ENCODE peak calls at places on chromosomes 13 and 19, in eight cellular contexts. C is Calu3, V is psoas muscle, F is AG10803, B is left lung, U is K562, W is RWPE2, Z is GM10248. O is an unnamed sample.

GRCh38 chr19:35717665-35718344 is at the start of gene KMT2B:
- DNase-seq in F (peak; percentile 94), V (peak; percentile 98), B (peak; percentile 98), C (peak; percentile 99), U (peak; percentile 95), Z (peak; percentile 96), W (peak; percentile 97), O (no peak)

GRCh38 chr19:38744298-38744681 is at the start of gene CAPN12:
- DNase-seq in V (no peak), Z (no peak), C (no peak), U (no peak), B (no peak), F (no peak), W (no peak), O (peak; percentile 48)

GRCh38 chr13:58025821-58026220 is 394.3 kb downstream of the PCDH17 start:
- DNase-seq in W (no peak), F (no peak), Z (no peak), U (no peak), B (no peak), V (no peak), C (no peak), O (no peak)

GRCh38 chr19:50994129-50994528 is 7.3 kb downstream of the KLK8 start:
- DNase-seq in V (no peak), W (no peak), B (no peak), U (peak; percentile 70), F (no peak), Z (no peak), C (no peak), O (no peak)

GRCh38 chr19:53424968-53425597 is 6.7 kb upstream of the ZNF761 start:
- DNase-seq in B (peak; percentile 76), C (no peak), U (peak; percentile 71), Z (peak; percentile 44), F (peak; percentile 63), W (no peak), V (peak; percentile 82), O (no peak)

GRCh38 chr13:21287331-21287907 is 111.0 kb downstream of the MRPL57 start:
- DNase-seq in V (no peak), F (no peak), Z (no peak), U (no peak), B (peak; percentile 35), C (no peak), W (no peak), O (no peak)

GRCh38 chr13:113126265-113127150 is 3.9 kb downstream of the F10 start:
- DNase-seq in U (no peak), B (peak; percentile 18), F (no peak), C (no peak), V (no peak), Z (no peak), W (no peak), O (peak; percentile 81)

GRCh38 chr19:16822648-16823047 is 6.5 kb upstream of the SIN3B start:
- DNase-seq in Z (no peak), U (no peak), B (no peak), F (no peak), C (no peak), V (no peak), W (no peak), O (no peak)

GRCh38 chr13:96053003-96053703 is at the start of gene UGGT2:
- DNase-seq in F (peak; percentile 94), C (peak; percentile 80), V (peak; percentile 98), U (peak; percentile 92), B (peak; percentile 98), Z (peak; percentile 98), W (peak; percentile 93), O (peak; percentile 97)

GRCh38 chr13:74573654-74574053 is 439.4 kb upstream of the KLF12 start:
- DNase-seq in F (no peak), U (peak; percentile 4), W (no peak), Z (no peak), V (no peak), C (no peak), B (no peak), O (no peak)

GRCh38 chr13:82719987-82720386 is 1162.3 kb downstream of the SLITRK1 start:
- DNase-seq in U (no peak), Z (no peak), V (no peak), F (no peak), W (no peak), C (no peak), B (no peak), O (no peak)

GRCh38 chr19:1089891-1090290 is 5.3 kb downstream of the POLR2E start:
- DNase-seq in F (no peak), B (no peak), U (no peak), Z (no peak), W (peak; percentile 45), C (no peak), V (no peak), O (no peak)
- TF ChIP-seq CTCF in F (no peak), B (no peak), U (no peak), Z (no peak), W (no peak), C (no peak), V (no peak), O (no peak)

GRCh38 chr13:111521691-111522229 is 201.3 kb downstream of the TEX29 start:
- DNase-seq in C (no peak), V (no peak), W (no peak), B (peak; percentile 39), U (no peak), Z (no peak), F (no peak), O (peak; percentile 51)
- TF ChIP-seq CTCF in C (no peak), V (no peak), W (no peak), B (no peak), U (no peak), Z (no peak), F (no peak), O (no peak)

GRCh38 chr13:91699863-91700262 is 301.4 kb downstream of the GPC5 start:
- DNase-seq in V (no peak), Z (no peak), C (no peak), B (no peak), W (no peak), U (no peak), F (no peak), O (no peak)
- TF ChIP-seq CTCF in V (no peak), Z (no peak), C (no peak), B (no peak), W (no peak), U (no peak), F (no peak), O (peak; percentile 39)

GRCh38 chr19:1668339-1669123 is 16.1 kb upstream of the TCF3 start:
- DNase-seq in W (peak; percentile 52), F (no peak), B (peak; percentile 51), C (peak; percentile 26), U (no peak), Z (peak; percentile 73), V (peak; percentile 39), O (no peak)

GRCh38 chr19:1663854-1664253 is 11.4 kb upstream of the TCF3 start:
- DNase-seq in U (no peak), W (no peak), V (no peak), Z (peak; percentile 76), C (no peak), F (no peak), B (peak; percentile 62), O (no peak)

GRCh38 chr19:1668048-1668338 is 15.6 kb upstream of the TCF3 start:
- DNase-seq in F (no peak), V (no peak), U (no peak), Z (no peak), W (no peak), B (no peak), C (no peak), O (no peak)

GRCh38 chr19:1661995-1662394 is 9.6 kb upstream of the TCF3 start:
- DNase-seq in W (no peak), F (no peak), V (no peak), Z (no peak), U (no peak), B (no peak), C (no peak), O (no peak)

GRCh38 chr19:1665565-1666047 is 13.2 kb upstream of the TCF3 start:
- DNase-seq in C (no peak), W (no peak), B (peak; percentile 66), F (no peak), V (no peak), Z (peak; percentile 68), U (peak; percentile 66), O (no peak)
- TF ChIP-seq CTCF in C (no peak), W (no peak), B (no peak), F (no peak), V (no peak), Z (no peak), U (no peak), O (no peak)

GRCh38 chr13:33015791-33016323 is 366 bp upstream of the KL start:
- DNase-seq in F (no peak), C (peak; percentile 14), B (peak; percentile 80), V (peak; percentile 62), U (no peak), Z (peak; percentile 45), W (no peak), O (no peak)

GRCh38 chr13:33015275-33015674 is 948 bp upstream of the KL start:
- DNase-seq in F (no peak), W (no peak), C (no peak), U (no peak), B (no peak), V (no peak), Z (no peak), O (no peak)

GRCh38 chr13:33016414-33017409 is at the start of gene KL:
- DNase-seq in B (peak; percentile 89), V (peak; percentile 67), F (no peak), W (no peak), C (peak; percentile 26), U (no peak), Z (peak; percentile 43), O (peak; percentile 84)

GRCh38 chr13:33018886-33019285 is 2.7 kb downstream of the KL start:
- DNase-seq in Z (no peak), C (no peak), W (no peak), B (no peak), V (no peak), F (no peak), U (no peak), O (no peak)

DNA sequence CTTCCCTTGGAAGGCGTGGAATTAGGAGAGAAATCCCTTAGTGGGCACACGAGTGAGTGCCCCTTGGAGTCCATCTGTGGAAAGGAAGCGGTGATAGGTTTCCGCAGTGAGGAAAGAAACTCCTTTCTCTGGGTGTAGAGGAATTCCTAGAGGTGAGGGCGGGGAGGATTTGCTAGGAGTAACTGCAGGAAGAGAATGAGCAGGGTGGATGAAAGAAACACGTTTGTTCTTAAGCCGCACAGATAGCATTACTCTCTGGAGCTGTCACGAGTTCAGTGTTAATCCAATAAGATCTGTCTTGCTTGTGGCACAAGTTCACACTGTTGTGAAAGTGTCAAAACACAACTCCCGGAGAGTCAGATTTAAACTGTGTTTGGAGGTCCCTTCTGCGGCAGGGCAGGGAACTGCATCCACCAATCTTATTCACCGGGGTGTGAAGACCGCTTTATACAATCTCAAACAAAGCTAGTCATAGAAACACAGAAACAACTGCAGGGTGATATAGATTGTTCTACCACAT is 1.2 kb downstream of the KL start:
- DNase-seq in W (no peak), Z (peak; percentile 72), U (peak; percentile 6), C (peak; percentile 54), F (peak; percentile 29), V (peak; percentile 65), B (no peak), O (no peak)
- TF ChIP-seq CTCF in W (no peak), Z (peak; percentile 61), U (no peak), C (no peak), F (peak; percentile 35), V (peak; percentile 53), B (peak; percentile 51), O (peak; percentile 65)

GRCh38 chr19:43662487-43662886 is 7.5 kb downstream of the PLAUR start:
- DNase-seq in W (no peak), U (no peak), V (no peak), Z (no peak), C (peak; percentile 20), B (no peak), F (peak; percentile 11), O (no peak)
- TF ChIP-seq CTCF in W (peak; percentile 25), U (peak; percentile 56), V (no peak), Z (no peak), C (peak; percentile 35), B (no peak), F (peak; percentile 41), O (peak; percentile 72)

GRCh38 chr19:58228584-58229254 is at the start of gene ZNF544:
- DNase-seq in B (peak; percentile 94), F (peak; percentile 70), W (peak; percentile 83), U (peak; percentile 80), V (peak; percentile 65), Z (peak; percentile 90), C (peak; percentile 88), O (peak; percentile 95)
- TF ChIP-seq CTCF in B (no peak), F (peak; percentile 28), W (no peak), U (peak; percentile 29), V (no peak), Z (no peak), C (no peak), O (peak; percentile 70)

O was measured in chondrocyte.